ENCODE peak calls at places on chromosome 10, in eight cellular contexts. F is PC-9; E is IMR-90; G is kidney; D is A549; I is sigmoid colon; W is CD4-positive, alpha-beta memory T cell; M is left ventricle myocardium inferior. C is an unnamed sample.

GRCh38 chr10:70296406-70296899 is 12.6 kb upstream of the NPFFR1 start:
- DNase-seq in F (peak; percentile 60), E (peak; percentile 89), G (peak; percentile 88), D (peak; percentile 31), I (peak; percentile 95), W (no peak), M (peak; percentile 91), C (no peak)

GRCh38 chr10:22316286-22317120 is at the start of gene COMMD3:
- DNase-seq in F (peak; percentile 55), E (peak; percentile 86), G (peak; percentile 95), D (peak; percentile 60), I (peak; percentile 96), W (peak; percentile 82), M (peak; percentile 90), C (peak; percentile 71)

GRCh38 chr10:31771345-31771831 is 157.2 kb downstream of the ARHGAP12 start:
- DNase-seq in F (no peak), E (peak; percentile 70), G (no peak), D (no peak), I (peak; percentile 83), W (no peak), M (no peak), C (no peak)

GRCh38 chr10:48804740-48805182 is 120.1 kb downstream of the WDFY4 start:
- DNase-seq in F (no peak), E (no peak), G (no peak), D (no peak), I (no peak), W (no peak), M (no peak), C (no peak)

GRCh38 chr10:62083413-62083794 is 181.9 kb downstream of the ARID5B start:
- DNase-seq in F (peak; percentile 37), E (no peak), G (no peak), D (no peak), I (no peak), W (peak; percentile 48), M (no peak), C (no peak)

GRCh38 chr10:118459642-118460193 is 117.6 kb upstream of the FAM204A start:
- DNase-seq in F (no peak), E (peak; percentile 39), G (no peak), D (peak; percentile 65), I (peak; percentile 75), W (peak; percentile 30), M (peak; percentile 19), C (peak; percentile 50)

GRCh38 chr10:132102071-132102716 is 36.4 kb downstream of the JAKMIP3 start:
- DNase-seq in F (no peak), E (no peak), G (peak; percentile 56), D (no peak), I (peak; percentile 50), W (no peak), M (no peak), C (no peak)

GRCh38 chr10:5988336-5988920 is 11.1 kb upstream of the IL15RA start:
- DNase-seq in F (no peak), E (no peak), G (no peak), D (no peak), I (no peak), W (no peak), M (no peak), C (no peak)

GRCh38 chr10:85603167-85603940 is 763.2 kb downstream of the GRID1 start:
- DNase-seq in F (peak; percentile 35), E (no peak), G (no peak), D (no peak), I (no peak), W (peak; percentile 18), M (no peak), C (no peak)

GRCh38 chr10:113259841-113260240 is 293.0 kb upstream of the HABP2 start:
- DNase-seq in F (no peak), E (no peak), G (no peak), D (no peak), I (no peak), W (no peak), M (no peak), C (no peak)

GRCh38 chr10:25113231-25114035 is 61.4 kb upstream of the GPR158 start:
- DNase-seq in F (peak; percentile 69), E (peak; percentile 53), G (peak; percentile 78), D (peak; percentile 45), I (peak; percentile 73), W (peak; percentile 16), M (peak; percentile 61), C (no peak)

GRCh38 chr10:26909753-26910152 is 49.0 kb upstream of the ABI1 start:
- DNase-seq in F (no peak), E (no peak), G (no peak), D (no peak), I (no peak), W (no peak), M (no peak), C (no peak)

GRCh38 chr10:47136866-47137265 is 163.1 kb upstream of the GDF10 start:
- DNase-seq in F (no peak), E (peak; percentile 49), G (no peak), D (no peak), I (no peak), W (no peak), M (no peak), C (no peak)

GRCh38 chr10:78357027-78357672 is 323.5 kb downstream of the RPS24 start:
- DNase-seq in F (no peak), E (no peak), G (no peak), D (no peak), I (no peak), W (no peak), M (no peak), C (no peak)

GRCh38 chr10:24723788-24724380 is at the start of gene ARHGAP21:
- DNase-seq in F (no peak), E (peak; percentile 68), G (peak; percentile 90), D (peak; percentile 53), I (peak; percentile 87), W (peak; percentile 39), M (peak; percentile 81), C (peak; percentile 37)

GRCh38 chr10:27207350-27207749 is 33.2 kb downstream of the ACBD5 start:
- DNase-seq in F (no peak), E (peak; percentile 72), G (no peak), D (no peak), I (no peak), W (no peak), M (no peak), C (no peak)

GRCh38 chr10:130018253-130018652 is 54.2 kb upstream of the EBF3 start:
- DNase-seq in F (no peak), E (peak; percentile 63), G (no peak), D (no peak), I (no peak), W (no peak), M (no peak), C (no peak)

GRCh38 chr10:22833781-22834180 is 94.1 kb upstream of the ARMC3 start:
- DNase-seq in F (no peak), E (no peak), G (no peak), D (no peak), I (no peak), W (no peak), M (no peak), C (no peak)

GRCh38 chr10:79224992-79225391 is 122.3 kb upstream of the PPIF start:
- DNase-seq in F (no peak), E (no peak), G (peak; percentile 18), D (no peak), I (peak; percentile 83), W (no peak), M (no peak), C (no peak)

GRCh38 chr10:73159038-73159648 is 8.7 kb downstream of the ECD start:
- DNase-seq in F (peak; percentile 39), E (peak; percentile 55), G (no peak), D (peak; percentile 34), I (no peak), W (peak; percentile 67), M (no peak), C (peak; percentile 70)

GRCh38 chr10:112886463-112886862 is 63.6 kb upstream of the TCF7L2 start:
- DNase-seq in F (no peak), E (no peak), G (no peak), D (no peak), I (no peak), W (no peak), M (no peak), C (no peak)

GRCh38 chr10:121900443-121901174 is 27.2 kb downstream of the ATE1 start:
- DNase-seq in F (no peak), E (peak; percentile 71), G (no peak), D (peak; percentile 62), I (no peak), W (peak; percentile 38), M (no peak), C (no peak)

GRCh38 chr10:98673156-98673765 is 226.5 kb upstream of the HPS1 start:
- DNase-seq in F (no peak), E (no peak), G (no peak), D (no peak), I (no peak), W (no peak), M (no peak), C (no peak)

GRCh38 chr10:108095932-108096925 is 931.7 kb upstream of the SORCS1 start:
- DNase-seq in F (no peak), E (no peak), G (peak; percentile 53), D (no peak), I (no peak), W (no peak), M (peak; percentile 19), C (no peak)

GRCh38 chr10:77233466-77233865 is 404.1 kb downstream of the KCNMA1 start:
- DNase-seq in F (no peak), E (no peak), G (no peak), D (no peak), I (no peak), W (no peak), M (no peak), C (no peak)
- H3K4me3 ChIP-seq in F (no peak overlapping the region), E (no peak overlapping the region), G (no peak overlapping the region), D (no peak overlapping the region), I (no peak overlapping the region), W (no peak overlapping the region), M (no peak overlapping the region), C (no peak overlapping the region)

GRCh38 chr10:97573021-97573420 is 442 bp downstream of the ANKRD2 start:
- DNase-seq in F (no peak), E (peak; percentile 30), G (no peak), D (no peak), I (no peak), W (no peak), M (peak; percentile 18), C (no peak)
- H3K4me1 ChIP-seq in F (peaks cover 60% of the 10 kb centered on the region), E (peaks cover 16% of the 10 kb centered on the region), G (peaks cover 19% of the 10 kb centered on the region), D (peaks cover 63% of the 10 kb centered on the region), I (peaks cover 18% of the 10 kb centered on the region), W (no peaks in the 10 kb centered on the region), M (peaks cover 42% of the 10 kb centered on the region), C (no peaks in the 10 kb centered on the region)

DNA sequence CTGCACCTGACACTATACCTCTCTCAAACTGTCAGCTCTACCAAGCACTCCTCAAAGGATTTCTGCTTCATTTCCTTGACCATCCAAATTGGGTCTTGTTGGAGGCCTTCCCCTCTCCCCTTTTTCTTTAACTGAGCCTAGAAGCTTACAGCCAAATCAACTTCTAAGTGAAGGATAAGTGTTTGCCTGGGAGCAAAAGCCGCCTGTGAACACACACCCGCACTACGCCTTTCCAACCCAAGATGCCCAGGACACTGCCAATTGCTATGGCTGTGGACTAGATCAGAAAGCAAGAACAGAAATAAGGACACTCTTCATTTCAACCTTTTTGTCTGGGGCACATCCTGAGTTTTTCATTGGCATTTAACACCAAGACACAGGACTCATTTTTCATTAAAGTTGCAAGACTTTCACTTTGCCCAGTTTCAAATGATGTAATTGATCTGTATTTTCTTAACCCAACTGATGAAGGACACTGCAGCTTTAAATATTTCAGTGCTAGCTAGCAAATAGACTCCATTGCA is 52.8 kb downstream of the CPEB3 start:
- DNase-seq in F (no peak), E (no peak), G (no peak), D (no peak), I (no peak), W (no peak), M (no peak), C (no peak)
- H3K4me3 ChIP-seq in F (peak overlapping the region; percentile 82), E (no peak overlapping the region), G (peak overlapping the region; percentile 87), D (no peak overlapping the region), I (peak overlapping the region; percentile 78), W (no peak overlapping the region), M (peak overlapping the region; percentile 81), C (no peak overlapping the region)

GRCh38 chr10:17675638-17676037 is 31.7 kb downstream of the STAM start:
- DNase-seq in F (no peak), E (no peak), G (no peak), D (no peak), I (no peak), W (no peak), M (no peak), C (no peak)
- H3K4me1 ChIP-seq in F (peaks cover 33% of the 10 kb centered on the region), E (peaks cover 20% of the 10 kb centered on the region), G (no peaks in the 10 kb centered on the region), D (peaks cover 39% of the 10 kb centered on the region), I (peaks cover 5% of the 10 kb centered on the region), W (peaks cover 50% of the 10 kb centered on the region), M (peaks cover 56% of the 10 kb centered on the region), C (no peaks in the 10 kb centered on the region)

C was measured in CD8-positive, alpha-beta T cell.